ENCODE peak calls at places on chromosomes 3 and 15, in nine cellular contexts. E is stimulated activated CD4-positive, alpha-beta T cell treated with anti-CD3 and anti-CD28 coated beads, Interleukin-12 subunit alpha, Interleukin-12 subunit beta, amount 100 ng/mL, for 48 hours; N is endothelial cell; H is ACHN; V is NCI-H1417; L is activated CD8-positive, alpha-beta memory T cell treated with anti-CD3 and anti-CD28 coated beads for 24 hours; S is CD8-positive, alpha-beta memory T cell; M is HEK293T; D is activated T-cell treated with anti-CD3 and anti-CD28 coated beads for 24 hours. U is an unnamed sample.
A peak's percentile ranks its signal among the peaks of the same experiment; 100 is the strongest.

GRCh38 chr3:144185291-144185690 is 213.7 kb downstream of the DIPK2A start:
- DNase-seq in E (no peak), N (no peak), H (no peak), V (no peak), L (no peak), S (no peak), M (no peak), D (no peak), U (no peak)

GRCh38 chr15:40936709-40937666 is 7.8 kb downstream of the DLL4 start:
- DNase-seq in E (no peak), N (no peak), H (no peak), V (peak; percentile 66), L (no peak), S (no peak), M (no peak), D (no peak), U (no peak)

GRCh38 chr3:194070634-194071409 is 65.1 kb upstream of the HES1 start:
- DNase-seq in E (peak; percentile 67), N (peak; percentile 63), H (peak; percentile 82), V (peak; percentile 37), L (peak; percentile 90), S (peak; percentile 63), M (peak; percentile 65), D (peak; percentile 66), U (peak; percentile 97)

GRCh38 chr15:100663066-100663465 is 60.7 kb downstream of the ASB7 start:
- DNase-seq in E (no peak), N (peak; percentile 36), H (peak; percentile 14), V (no peak), L (no peak), S (no peak), M (peak; percentile 54), D (no peak), U (no peak)

GRCh38 chr3:132569153-132569552 is 27.9 kb upstream of the ACKR4 start:
- DNase-seq in E (no peak), N (no peak), H (no peak), V (no peak), L (no peak), S (no peak), M (no peak), D (no peak), U (no peak)

GRCh38 chr3:114499986-114500385 is 206.2 kb downstream of the TIGIT start:
- DNase-seq in E (no peak), N (no peak), H (no peak), V (no peak), L (no peak), S (no peak), M (no peak), D (no peak), U (no peak)

GRCh38 chr3:14424711-14425573 is 22.5 kb downstream of the SLC6A6 start:
- DNase-seq in E (no peak), N (no peak), H (no peak), V (peak; percentile 82), L (peak; percentile 71), S (peak; percentile 76), M (no peak), D (no peak), U (peak; percentile 57)

GRCh38 chr15:66405007-66405406 is 18.3 kb downstream of the MAP2K1 start:
- DNase-seq in E (no peak), N (no peak), H (no peak), V (no peak), L (no peak), S (no peak), M (no peak), D (no peak), U (no peak)

GRCh38 chr3:31936661-31937060 is 44.4 kb downstream of the OSBPL10 start:
- DNase-seq in E (no peak), N (no peak), H (no peak), V (no peak), L (no peak), S (no peak), M (no peak), D (no peak), U (no peak)

GRCh38 chr3:44045476-44046275 is 196.0 kb upstream of the TOPAZ1 start:
- DNase-seq in E (no peak), N (no peak), H (no peak), V (peak; percentile 39), L (no peak), S (no peak), M (no peak), D (no peak), U (peak; percentile 90)

GRCh38 chr3:190424478-190425439 is 24.9 kb downstream of the TMEM207 start:
- DNase-seq in E (peak; percentile 8), N (peak; percentile 52), H (peak; percentile 77), V (peak; percentile 39), L (peak; percentile 63), S (peak; percentile 44), M (peak; percentile 35), D (peak; percentile 3), U (peak; percentile 6)

GRCh38 chr3:172415323-172415722 is 32.9 kb downstream of the GHSR start:
- DNase-seq in E (no peak), N (no peak), H (no peak), V (no peak), L (no peak), S (no peak), M (no peak), D (no peak), U (no peak)

GRCh38 chr15:29278436-29279099 is 8.9 kb upstream of the NSMCE3 start:
- DNase-seq in E (no peak), N (no peak), H (peak; percentile 74), V (no peak), L (no peak), S (no peak), M (no peak), D (no peak), U (no peak)

U was measured in stimulated activated naive B cell treated with anti-CD40 and anti-IgM and Interleukin-4, amounts not matched to agents 10 μg/mL and 1 μg/mL and 100 μg/mL, for 72 hours.